ENCODE peak calls at places on chromosomes 16 and 17, in six cellular contexts. Y is neural progenitor cell, W is mammary epithelial cell, X is HepG2, V is colonic mucosa, O is mesenchymal stem cell. A is an unnamed sample. For H3K4me1, the result is how much of the 10 kb centered on the place peaks cover.

GRCh38 chr17:37207103-37207502 is 168.7 kb upstream of the C17orf78 start:
- DNase-seq in X (no peak), W (no peak), O (no peak), V (no peak), Y (no peak), A (peak)

GRCh38 chr16:65306313-65306712 is 184.4 kb upstream of the CDH11 start:
- DNase-seq in X (no peak), Y (no peak), O (no peak), V (no peak), W (no peak), A (peak)

GRCh38 chr16:77897831-77898540 is 109.6 kb downstream of the VAT1L start:
- DNase-seq in O (peak), X (no peak), W (no peak), V (no peak), Y (no peak), A (no peak)

GRCh38 chr17:43359469-43360105 is 39.2 kb upstream of the ARL4D start:
- DNase-seq in X (no peak), O (no peak), Y (no peak), V (no peak), W (no peak), A (no peak)

GRCh38 chr17:28725660-28726395 is at the start of gene TLCD1:
- DNase-seq in X (peak), V (peak), W (peak), O (peak), Y (peak), A (peak)

GRCh38 chr17:65177901-65178300 is 40.7 kb downstream of the RGS9 start:
- DNase-seq in O (peak), V (no peak), W (peak), Y (no peak), X (no peak), A (peak)

GRCh38 chr16:52567193-52567592 is 20.2 kb upstream of the TOX3 start:
- DNase-seq in V (no peak), W (no peak), O (no peak), Y (no peak), X (no peak), A (no peak)

GRCh38 chr17:82180776-82181528 is 31.7 kb downstream of the CCDC57 start:
- DNase-seq in V (no peak), Y (no peak), O (no peak), W (no peak), X (no peak), A (no peak)

GRCh38 chr16:70685938-70686375 is at the start of gene MTSS2:
- DNase-seq in W (peak), V (peak), X (peak), O (peak), Y (peak), A (peak)

GRCh38 chr16:30358990-30359870 is 4.1 kb upstream of the CD2BP2 start:
- DNase-seq in W (no peak), X (no peak), O (no peak), Y (no peak), V (no peak), A (no peak)

GRCh38 chr17:76408037-76408849 is 23.8 kb downstream of the SPHK1 start:
- DNase-seq in V (peak), W (peak), O (peak), Y (peak), X (peak), A (peak)

GRCh38 chr17:20026960-20027359 is 17.8 kb downstream of the SPECC1 start:
- DNase-seq in Y (no peak), O (no peak), V (no peak), W (no peak), X (no peak), A (no peak)

GRCh38 chr17:76793775-76794174 is 55.9 kb downstream of the MFSD11 start:
- DNase-seq in Y (peak), W (peak), X (peak), O (peak), V (no peak), A (peak)

GRCh38 chr16:80803341-80804060 is 897 bp downstream of the CDYL2 start:
- DNase-seq in X (no peak), O (peak), Y (peak), V (peak), W (no peak), A (peak)

GRCh38 chr17:67995568-67996191 is 589 bp downstream of the C17orf58 start:
- DNase-seq in X (no peak), O (peak), V (peak), W (no peak), Y (peak), A (peak)

GRCh38 chr17:55121268-55121667 is 143.5 kb upstream of the HLF start:
- DNase-seq in W (no peak), V (no peak), Y (no peak), X (no peak), O (no peak), A (no peak)
- H3K4me1 ChIP-seq in W (under half), V (under half), Y (under half), X (under half), O (under half), A (under half)

GRCh38 chr17:35763767-35764122 is 3.1 kb downstream of the C17orf50 start:
- DNase-seq in O (no peak), V (no peak), Y (no peak), W (no peak), X (no peak), A (no peak)
- H3K9ac ChIP-seq in O (peak), V (peak), Y (no peak), W (no peak), X (peak), A (peak)

GRCh38 chr17:7468290-7468689 is 11.1 kb downstream of the ZBTB4 start:
- DNase-seq in W (no peak), V (no peak), X (no peak), Y (no peak), O (no peak), A (no peak)

GRCh38 chr17:7467498-7467897 is 11.9 kb downstream of the ZBTB4 start:
- DNase-seq in W (no peak), V (no peak), O (no peak), Y (no peak), X (no peak), A (no peak)

GRCh38 chr17:7468814-7469438 is 10.5 kb downstream of the ZBTB4 start:
- DNase-seq in Y (no peak), V (no peak), O (no peak), X (no peak), W (no peak), A (no peak)

GRCh38 chr17:7475764-7476422 is 3.5 kb downstream of the ZBTB4 start:
- DNase-seq in Y (no peak), W (no peak), X (no peak), V (peak), O (peak), A (no peak)

GRCh38 chr17:7471729-7472128 is 7.7 kb downstream of the ZBTB4 start:
- DNase-seq in X (no peak), Y (no peak), V (no peak), O (no peak), W (no peak), A (no peak)
- H3K4me1 ChIP-seq in X (half or more), Y (under half), V (under half), O (under half), W (under half), A (under half)

GRCh38 chr16:12758031-12758669 is 45.5 kb downstream of the CPPED1 start:
- DNase-seq in Y (peak), X (no peak), V (no peak), W (no peak), O (peak), A (no peak)

GRCh38 chr16:12757546-12757945 is 46.1 kb downstream of the CPPED1 start:
- DNase-seq in V (no peak), W (no peak), X (no peak), O (no peak), Y (no peak), A (no peak)

GRCh38 chr16:12752159-12752558 is 51.5 kb downstream of the CPPED1 start:
- DNase-seq in W (no peak), V (no peak), O (no peak), X (no peak), Y (no peak), A (no peak)

GRCh38 chr16:12753203-12754023 is 50.3 kb downstream of the CPPED1 start:
- DNase-seq in O (no peak), W (no peak), V (no peak), Y (no peak), X (no peak), A (no peak)

GRCh38 chr16:12754824-12755543 is 48.7 kb downstream of the CPPED1 start:
- DNase-seq in Y (no peak), W (no peak), V (no peak), O (no peak), X (no peak), A (peak)
- H3K9ac ChIP-seq in Y (no peak), W (no peak), V (no peak), O (no peak), X (peak), A (no peak)

DNA sequence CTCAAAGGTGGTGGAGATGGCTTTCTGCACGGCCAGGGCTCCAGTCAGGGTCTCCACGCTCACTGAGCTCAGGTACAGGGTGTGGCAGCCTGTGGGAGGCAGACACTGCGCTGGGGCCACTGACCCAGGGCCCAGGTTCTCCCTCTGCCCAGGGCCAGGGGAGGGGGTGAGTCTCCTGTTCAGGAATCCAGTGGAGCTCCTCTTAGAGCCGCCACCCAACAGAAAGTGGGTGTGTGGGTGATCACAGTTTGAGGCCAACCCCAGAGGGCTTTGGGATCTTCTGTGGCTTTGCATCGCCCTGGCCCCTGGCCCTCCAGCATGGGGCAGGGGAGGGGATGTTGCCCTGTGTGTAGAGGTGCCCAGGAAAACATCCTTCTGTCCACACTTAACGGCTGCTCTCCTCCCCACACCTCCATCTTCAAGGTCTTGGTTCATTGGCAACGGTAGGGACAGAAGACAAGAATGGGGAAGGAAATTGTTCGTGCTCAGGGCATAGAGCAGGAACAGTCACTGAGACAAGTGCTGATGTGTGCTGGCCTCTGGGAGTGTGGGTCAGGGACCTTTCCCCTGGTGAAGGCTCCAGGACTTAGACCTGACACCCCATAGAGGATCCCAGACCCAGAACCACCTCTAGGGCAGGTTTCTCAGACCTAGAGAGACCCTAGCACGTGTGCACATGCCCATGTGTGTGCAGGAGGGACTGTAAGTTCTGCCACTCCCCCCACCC is 21.5 kb downstream of the TNS4 start:
- DNase-seq in X (no peak), W (no peak), O (no peak), Y (no peak), V (no peak), A (no peak)
- H3K4me1 ChIP-seq in X (half or more), W (under half), O (under half), Y (under half), V (under half), A (under half)

DNA sequence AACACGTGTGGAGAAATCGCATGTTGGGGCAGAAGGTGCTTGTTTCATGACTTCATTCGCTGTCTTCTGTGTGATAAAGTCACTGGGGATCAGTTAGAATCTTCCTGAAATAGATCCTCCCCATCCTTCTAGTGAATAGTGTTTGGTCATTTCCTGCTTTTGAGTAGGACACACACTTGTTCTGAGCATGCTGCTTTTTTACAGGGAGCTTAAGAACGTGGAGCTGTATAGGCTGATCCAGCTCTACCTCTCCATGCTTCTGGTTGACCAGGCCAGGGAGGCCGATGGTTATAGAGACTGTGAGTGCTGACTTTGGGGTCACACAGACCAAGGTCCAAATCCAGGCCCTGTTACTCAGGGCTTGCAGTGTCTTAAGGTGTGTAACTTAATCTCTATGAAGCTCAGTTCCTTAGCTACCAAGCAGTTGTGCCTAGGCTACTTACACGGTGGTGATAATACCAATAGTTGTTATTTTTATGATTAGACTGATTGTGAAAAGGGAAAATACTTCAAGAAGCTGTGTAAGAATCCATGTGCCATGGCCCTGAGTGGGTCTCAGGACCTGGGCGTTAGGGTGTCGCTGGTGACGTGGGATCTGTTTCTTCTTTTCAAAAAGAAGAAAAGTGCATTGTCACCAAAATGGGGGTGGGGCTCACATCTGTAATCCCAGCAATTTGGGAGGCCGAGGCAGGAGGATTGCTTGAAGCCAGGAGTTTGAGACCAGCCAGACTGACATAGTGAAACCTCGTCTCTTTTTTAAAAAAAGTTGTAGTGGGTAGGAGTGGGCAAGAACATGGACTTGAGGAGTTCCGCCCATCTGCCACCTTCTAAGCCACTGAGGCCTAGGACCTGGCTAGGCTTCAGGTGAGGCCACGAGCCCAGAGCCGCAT is 64.1 kb upstream of the LGALS9 start:
- DNase-seq in V (no peak), O (no peak), Y (no peak), X (no peak), W (no peak), A (no peak)
- H3K9ac ChIP-seq in V (no peak), O (no peak), Y (no peak), X (no peak), W (no peak), A (no peak)

GRCh38 chr16:75648265-75649076 is 898 bp downstream of the TERF2IP start:
- DNase-seq in Y (peak), W (peak), X (peak), O (peak), V (peak), A (peak)

GRCh38 chr16:75644240-75645012 is 3.0 kb downstream of the KARS1 start:
- DNase-seq in Y (no peak), X (no peak), O (no peak), V (no peak), W (peak), A (no peak)

GRCh38 chr16:75647492-75648264 is at the start of the genes KARS1 and TERF2IP:
- DNase-seq in O (peak), X (peak), V (peak), Y (peak), W (peak), A (peak)

GRCh38 chr16:75647138-75647491 is 350 bp downstream of the KARS1 start:
- DNase-seq in W (no peak), X (no peak), V (no peak), O (no peak), Y (no peak), A (no peak)
- H3K4me1 ChIP-seq in W (under half), X (half or more), V (under half), O (under half), Y (under half), A (under half)

GRCh38 chr16:82046941-82047340 is 11.9 kb downstream of the HSD17B2 start:
- DNase-seq in O (no peak), W (no peak), V (no peak), Y (no peak), X (no peak), A (no peak)
- H3K9ac ChIP-seq in O (no peak), W (no peak), V (no peak), Y (no peak), X (no peak), A (no peak)

A was measured in adipocyte.